ENCODE peak calls at places on chromosomes 5 and 9, in five cellular contexts. E, V, J, Y and G are unnamed samples.

GRCh38 chr9:14366071-14366470 is 52.1 kb upstream of the NFIB start:
- DNase-seq in E (no peak), V (peak), J (no peak), Y (peak), G (no peak)

GRCh38 chr9:110066929-110067716 is 140.8 kb downstream of the C9orf152 start:
- DNase-seq in E (no peak), V (peak), J (no peak), Y (no peak), G (no peak)

GRCh38 chr5:131224387-131225191 is 39.3 kb upstream of the CDC42SE2 start:
- DNase-seq in E (no peak), V (no peak), J (no peak), Y (no peak), G (no peak)

GRCh38 chr9:137439158-137439714 is 1.9 kb downstream of the ENTPD8 start:
- DNase-seq in E (no peak), V (no peak), J (no peak), Y (no peak), G (no peak)

GRCh38 chr5:139925163-139925562 is 117.9 kb downstream of the NRG2 start:
- DNase-seq in E (no peak), V (no peak), J (no peak), Y (no peak), G (no peak)

GRCh38 chr9:126151671-126152050 is 175.0 kb upstream of the MVB12B start:
- DNase-seq in E (peak), V (peak), J (peak), Y (no peak), G (no peak)

GRCh38 chr5:84059672-84060071 is 325.0 kb downstream of the EDIL3 start:
- DNase-seq in E (peak), V (no peak), J (no peak), Y (no peak), G (no peak)

GRCh38 chr5:98568336-98568735 is 205.1 kb upstream of the RGMB start:
- DNase-seq in E (no peak), V (peak), J (no peak), Y (no peak), G (no peak)

GRCh38 chr5:59039003-59039295 is 456.1 kb downstream of the RAB3C start:
- DNase-seq in E (no peak), V (peak), J (no peak), Y (no peak), G (peak)

GRCh38 chr9:89477811-89478583 is 19.9 kb downstream of the SEMA4D start:
- DNase-seq in E (peak), V (no peak), J (peak), Y (no peak), G (no peak)

GRCh38 chr9:96327694-96328352 is 25.8 kb upstream of the HSD17B3 start:
- DNase-seq in E (peak), V (peak), J (peak), Y (peak), G (peak)

GRCh38 chr5:133610489-133611356 is 1.6 kb downstream of the FSTL4 start:
- DNase-seq in E (peak), V (peak), J (peak), Y (peak), G (peak)

GRCh38 chr5:112681481-112681908 is 56.2 kb upstream of the APC start:
- DNase-seq in E (no peak), V (peak), J (no peak), Y (no peak), G (no peak)

GRCh38 chr5:96967400-96967799 is 31.5 kb downstream of the LNPEP start:
- DNase-seq in E (no peak), V (no peak), J (no peak), Y (no peak), G (no peak)

GRCh38 chr5:133396724-133397123 is 215.6 kb downstream of the FSTL4 start:
- DNase-seq in E (no peak), V (no peak), J (peak), Y (no peak), G (no peak)

GRCh38 chr5:108858959-108859358 is 111.3 kb downstream of the FER start:
- DNase-seq in E (peak), V (peak), J (peak), Y (peak), G (no peak)

GRCh38 chr9:131943397-131943796 is 136.3 kb downstream of the MED27 start:
- DNase-seq in E (peak), V (no peak), J (no peak), Y (no peak), G (no peak)

GRCh38 chr9:20022410-20022809 is 233.6 kb upstream of the SLC24A2 start:
- DNase-seq in E (peak), V (peak), J (no peak), Y (peak), G (no peak)

GRCh38 chr9:7009065-7009464 is 251.3 kb downstream of the KDM4C start:
- DNase-seq in E (no peak), V (no peak), J (no peak), Y (no peak), G (no peak)

GRCh38 chr5:10330511-10331105 is 22.9 kb upstream of the MARCHF6 start:
- DNase-seq in E (no peak), V (peak), J (no peak), Y (no peak), G (no peak)

GRCh38 chr5:35856186-35857003 is at the start of gene IL7R:
- DNase-seq in E (peak), V (peak), J (no peak), Y (peak), G (no peak)

GRCh38 chr9:38687389-38687842 is 32.5 kb downstream of the FAM240B start:
- DNase-seq in E (peak), V (no peak), J (no peak), Y (no peak), G (no peak)

GRCh38 chr5:79791843-79792242 is 102.2 kb downstream of the CMYA5 start:
- DNase-seq in E (no peak), V (no peak), J (no peak), Y (no peak), G (no peak)

GRCh38 chr5:133840168-133840567 is 128.3 kb downstream of the C5orf15 start:
- DNase-seq in E (no peak), V (no peak), J (no peak), Y (no peak), G (no peak)

GRCh38 chr9:15735083-15735974 is 182.5 kb downstream of the CCDC171 start:
- DNase-seq in E (peak), V (peak), J (peak), Y (peak), G (no peak)

GRCh38 chr9:128127568-128127989 is at the start of gene PTGES2:
- DNase-seq in E (peak), V (peak), J (peak), Y (peak), G (peak)
- TF ChIP-seq EZH2 in E (no peak), V (no peak), J (no peak), Y (no peak), G (no peak)

GRCh38 chr5:128539038-128539429 is 989 bp upstream of the FBN2 start:
- DNase-seq in E (no peak), V (peak), J (no peak), Y (peak), G (no peak)
- TF ChIP-seq EZH2 in E (no peak), V (no peak), J (no peak), Y (no peak), G (no peak)

GRCh38 chr5:73415617-73416016 is 33.0 kb downstream of the FOXD1 start:
- DNase-seq in E (no peak), V (no peak), J (no peak), Y (no peak), G (no peak)

GRCh38 chr5:73417307-73418035 is 31.1 kb downstream of the FOXD1 start:
- DNase-seq in E (no peak), V (peak), J (no peak), Y (peak), G (no peak)

GRCh38 chr5:73422164-73422563 is 26.4 kb downstream of the FOXD1 start:
- DNase-seq in E (no peak), V (no peak), J (no peak), Y (no peak), G (no peak)

GRCh38 chr5:73418244-73418691 is 30.3 kb downstream of the FOXD1 start:
- DNase-seq in E (no peak), V (peak), J (no peak), Y (no peak), G (no peak)

GRCh38 chr5:73419414-73420390 is 28.9 kb downstream of the FOXD1 start:
- DNase-seq in E (no peak), V (peak), J (peak), Y (peak), G (peak)
- TF ChIP-seq EZH2 in E (no peak), V (no peak), J (peak), Y (no peak), G (peak)

GRCh38 chr9:81320909-81321482 is 368.4 kb downstream of the TLE1 start:
- DNase-seq in E (no peak), V (no peak), J (no peak), Y (no peak), G (no peak)

GRCh38 chr9:81314525-81314924 is 374.8 kb downstream of the TLE1 start:
- DNase-seq in E (no peak), V (no peak), J (no peak), Y (no peak), G (no peak)

GRCh38 chr9:81318571-81318970 is 370.8 kb downstream of the TLE1 start:
- DNase-seq in E (peak), V (peak), J (no peak), Y (peak), G (no peak)

GRCh38 chr9:81317223-81317622 is 372.1 kb downstream of the TLE1 start:
- DNase-seq in E (no peak), V (no peak), J (no peak), Y (no peak), G (no peak)

GRCh38 chr9:81317939-81318338 is 371.4 kb downstream of the TLE1 start:
- DNase-seq in E (peak), V (peak), J (no peak), Y (no peak), G (peak)
- TF ChIP-seq EZH2 in E (no peak), V (no peak), J (no peak), Y (no peak), G (no peak)

DNA sequence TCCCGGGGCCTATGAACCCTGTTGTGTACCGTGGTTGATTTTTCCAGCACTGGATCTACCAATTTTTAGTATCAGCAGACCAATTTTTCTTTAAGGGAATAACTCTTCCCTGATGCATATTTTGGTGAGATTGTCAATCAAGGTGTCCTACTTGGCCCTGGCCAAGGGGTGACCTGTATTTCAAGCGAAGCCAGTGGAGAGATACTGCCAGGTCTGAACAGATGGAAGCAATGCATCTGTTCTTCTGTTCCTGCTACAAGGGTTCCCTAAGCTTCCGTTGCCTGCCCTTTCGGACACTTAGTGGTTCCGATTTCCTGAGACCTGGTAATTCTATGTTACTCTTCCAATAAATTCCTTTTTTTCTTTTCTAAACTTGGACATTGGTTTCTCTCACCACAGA is 37.3 kb downstream of the ADAM19 start:
- DNase-seq in E (no peak), V (no peak), J (no peak), Y (no peak), G (no peak)
- TF ChIP-seq EZH2 in E (no peak), V (no peak), J (no peak), Y (no peak), G (no peak)

DNA sequence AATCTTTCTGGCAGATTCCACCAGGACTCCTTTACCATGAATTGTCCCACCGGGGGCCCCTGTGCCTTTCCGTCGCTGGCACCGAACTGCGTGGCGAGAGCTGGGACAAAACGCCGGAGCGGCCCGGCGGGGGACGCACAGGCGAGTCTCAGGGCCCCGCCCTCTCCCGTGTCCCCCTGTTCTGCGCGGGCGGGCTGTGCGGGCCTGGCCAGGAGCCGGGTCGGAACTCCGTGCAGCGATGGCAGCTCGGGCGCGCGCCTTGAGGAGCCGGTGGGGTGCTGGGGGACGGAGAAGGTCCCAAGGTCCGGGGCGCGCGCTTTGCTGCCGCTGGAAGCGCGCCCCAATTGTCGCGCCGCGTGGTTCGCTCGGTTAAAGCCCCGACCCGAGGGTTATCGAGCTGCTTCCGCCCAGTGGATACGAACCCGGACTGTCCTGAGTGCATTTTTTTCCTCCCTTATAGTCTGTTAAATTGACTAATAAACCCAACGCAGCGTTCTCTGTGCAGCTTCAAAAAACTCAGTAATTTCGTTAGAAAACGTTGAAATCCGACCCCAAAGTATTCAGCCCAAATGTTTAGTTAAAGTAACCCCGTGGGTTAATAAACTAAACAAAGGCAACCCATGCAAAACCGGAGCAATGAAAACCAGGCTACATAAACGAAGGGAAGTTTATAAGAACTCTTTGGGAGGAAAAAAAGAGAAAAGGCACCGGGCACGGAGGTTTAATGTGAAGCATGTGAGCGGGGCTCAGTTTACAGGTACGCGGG is 125.4 kb downstream of the TMEM174 start:
- DNase-seq in E (no peak), V (no peak), J (no peak), Y (peak), G (peak)
- TF ChIP-seq EZH2 in E (no peak), V (no peak), J (peak), Y (peak), G (peak)

DNA sequence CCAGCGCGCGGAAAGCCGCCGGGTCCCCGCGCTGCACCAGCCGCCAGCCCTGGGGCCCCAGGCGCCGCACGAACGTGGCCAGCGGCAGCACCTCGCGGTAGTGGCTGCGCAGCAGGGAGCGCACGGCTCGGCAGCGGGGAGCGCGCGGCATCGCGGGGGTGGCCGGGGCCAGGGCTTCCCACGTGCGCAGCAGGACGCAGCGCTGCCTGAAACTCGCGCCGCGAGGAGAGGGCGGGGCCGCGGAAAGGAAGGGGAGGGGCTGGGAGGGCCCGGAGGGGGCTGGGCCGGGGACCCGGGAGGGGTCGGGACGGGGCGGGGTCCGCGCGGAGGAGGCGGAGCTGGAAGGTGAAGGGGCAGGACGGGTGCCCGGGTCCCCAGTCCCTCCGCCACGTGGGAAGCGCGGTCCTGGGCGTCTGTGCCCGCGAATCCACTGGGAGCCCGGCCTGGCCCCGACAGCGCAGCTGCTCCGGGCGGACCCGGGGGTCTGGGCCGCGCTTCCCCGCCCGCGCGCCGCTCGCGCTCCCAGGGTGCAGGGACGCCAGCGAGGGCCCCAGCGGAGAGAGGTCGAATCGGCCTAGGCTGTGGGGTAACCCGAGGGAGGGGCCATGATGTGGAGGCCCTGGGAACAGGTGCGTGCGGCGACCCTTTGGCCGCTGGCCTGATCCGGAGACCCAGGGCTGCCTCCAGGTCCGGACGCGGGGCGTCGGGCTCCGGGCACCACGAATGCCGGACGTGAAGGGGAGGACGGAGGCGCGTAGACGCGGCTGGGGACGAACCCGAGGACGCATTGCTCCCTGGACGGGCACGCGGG is at the start of gene TERT:
- DNase-seq in E (no peak), V (no peak), J (peak), Y (no peak), G (peak)
- TF ChIP-seq EZH2 in E (no peak), V (no peak), J (no peak), Y (no peak), G (no peak)